ENCODE peak calls at places on chromosomes 3 and 15, in nine cellular contexts. N is stomach; P is CD8-positive, alpha-beta memory T cell; Z is lower lobe of right lung; J is cardiac muscle cell; M is H9; O is testis; V is IMR-90; Y is fibroblast of lung. A is an unnamed sample.

GRCh38 chr15:83312046-83312445 is 27.6 kb upstream of the BNC1 start:
- DNase-seq in N (no peak), P (no peak), Z (no peak), J (no peak), M (no peak), O (no peak), V (no peak), Y (no peak), A (no peak)

GRCh38 chr3:108669211-108669610 is 79.7 kb downstream of the DZIP3 start:
- DNase-seq in N (no peak), P (no peak), Z (no peak), J (no peak), M (no peak), O (no peak), V (no peak), Y (no peak), A (no peak)

GRCh38 chr3:127710473-127710941 is 37.8 kb downstream of the ABTB1 start:
- DNase-seq in N (no peak), P (no peak), Z (no peak), J (no peak), M (peak; percentile 21), O (no peak), V (no peak), Y (peak; percentile 48), A (peak; percentile 22)

GRCh38 chr3:70840106-70840870 is 527.9 kb upstream of the MDFIC2 start:
- DNase-seq in N (no peak), P (no peak), Z (no peak), J (no peak), M (peak; percentile 39), O (no peak), V (peak; percentile 23), Y (peak; percentile 68), A (no peak)

GRCh38 chr3:127791221-127791913 is 30.9 kb downstream of the MGLL start:
- DNase-seq in N (peak; percentile 35), P (no peak), Z (no peak), J (peak; percentile 41), M (peak; percentile 62), O (peak; percentile 33), V (peak; percentile 90), Y (peak; percentile 65), A (no peak)

GRCh38 chr15:44102675-44103254 is 92.3 kb downstream of the FRMD5 start:
- DNase-seq in N (peak; percentile 34), P (no peak), Z (no peak), J (peak; percentile 61), M (no peak), O (peak; percentile 80), V (peak; percentile 99), Y (peak; percentile 100), A (peak; percentile 41)

GRCh38 chr3:158158969-158159368 is 49.1 kb downstream of the RSRC1 start:
- DNase-seq in N (no peak), P (no peak), Z (no peak), J (no peak), M (no peak), O (no peak), V (no peak), Y (no peak), A (no peak)

GRCh38 chr3:16686679-16687078 is 81.5 kb upstream of the DAZL start:
- DNase-seq in N (no peak), P (no peak), Z (no peak), J (no peak), M (no peak), O (no peak), V (no peak), Y (no peak), A (no peak)

GRCh38 chr3:187745201-187746058 is at the start of gene BCL6:
- DNase-seq in N (peak; percentile 92), P (peak; percentile 88), Z (peak; percentile 95), J (peak; percentile 95), M (peak; percentile 91), O (peak; percentile 96), V (peak; percentile 99), Y (peak; percentile 99), A (peak; percentile 94)

GRCh38 chr3:159782724-159783421 is 205.8 kb upstream of the IL12A start:
- DNase-seq in N (no peak), P (no peak), Z (no peak), J (no peak), M (no peak), O (no peak), V (no peak), Y (no peak), A (no peak)

GRCh38 chr3:151379083-151379734 is 5.3 kb downstream of the P2RY12 start:
- DNase-seq in N (no peak), P (no peak), Z (no peak), J (peak; percentile 46), M (peak; percentile 65), O (peak; percentile 26), V (no peak), Y (no peak), A (peak; percentile 41)

GRCh38 chr3:12132881-12133280 is 25.8 kb downstream of the TIMP4 start:
- DNase-seq in N (no peak), P (no peak), Z (no peak), J (no peak), M (no peak), O (no peak), V (no peak), Y (no peak), A (no peak)

GRCh38 chr3:24485511-24485910 is 9.1 kb downstream of the THRB start:
- DNase-seq in N (no peak), P (no peak), Z (no peak), J (no peak), M (no peak), O (no peak), V (no peak), Y (no peak), A (no peak)

GRCh38 chr15:88649286-88649733 is 10.5 kb downstream of the ISG20 start:
- DNase-seq in N (peak; percentile 53), P (peak; percentile 83), Z (no peak), J (no peak), M (no peak), O (peak; percentile 46), V (peak; percentile 99), Y (peak; percentile 96), A (no peak)

DNA sequence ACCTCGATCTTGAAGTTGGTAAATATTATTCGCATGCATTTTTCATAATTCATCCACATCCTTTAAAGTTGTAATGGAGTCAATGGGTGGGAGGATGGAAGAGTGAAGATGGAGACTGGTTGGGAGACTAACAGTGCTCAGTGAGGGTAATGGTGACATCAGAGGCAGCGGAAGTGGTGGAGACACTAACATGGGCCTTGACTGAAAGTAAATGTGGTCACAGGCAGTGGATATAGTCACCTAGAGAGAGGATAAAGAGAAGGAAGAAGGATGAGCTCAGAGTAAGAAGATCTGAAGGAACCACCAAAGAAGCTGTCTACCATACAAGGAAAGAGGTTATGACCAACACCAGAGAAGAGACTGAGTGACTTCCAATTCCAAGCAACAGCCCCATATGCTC is 281.6 kb upstream of the STT3B start:
- DNase-seq in N (no peak), P (no peak), Z (no peak), J (no peak), M (no peak), O (no peak), V (no peak), Y (no peak), A (no peak)
- H3K4me1 ChIP-seq in N (no peaks in the 10 kb centered on the region), P (no peaks in the 10 kb centered on the region), Z (no peaks in the 10 kb centered on the region), J (peaks cover 6% of the 10 kb centered on the region), M (peaks cover 3% of the 10 kb centered on the region), O (no peaks in the 10 kb centered on the region), V (no peaks in the 10 kb centered on the region), Y (no peaks in the 10 kb centered on the region), A (no peaks in the 10 kb centered on the region)

GRCh38 chr3:163450684-163451083 is 1627.6 kb downstream of the SI start:
- DNase-seq in N (no peak), P (no peak), Z (no peak), J (no peak), M (no peak), O (no peak), V (no peak), Y (no peak), A (no peak)
- H3K27ac ChIP-seq in N (no peak overlapping the region), P (no peak overlapping the region), Z (no peak overlapping the region), J (no peak overlapping the region), M (no peak overlapping the region), O (no peak overlapping the region), V (no peak overlapping the region), Y (no peak overlapping the region), A (no peak overlapping the region)

GRCh38 chr3:122066331-122067213 is 11.4 kb downstream of the CD86 start:
- DNase-seq in N (no peak), P (no peak), Z (no peak), J (peak; percentile 20), M (no peak), O (no peak), V (no peak), Y (no peak), A (no peak)

GRCh38 chr3:122064318-122064717 is 9.2 kb downstream of the CD86 start:
- DNase-seq in N (no peak), P (no peak), Z (no peak), J (no peak), M (no peak), O (no peak), V (no peak), Y (no peak), A (no peak)

GRCh38 chr3:122067214-122067550 is 12.0 kb downstream of the CD86 start:
- DNase-seq in N (no peak), P (no peak), Z (no peak), J (no peak), M (no peak), O (no peak), V (no peak), Y (no peak), A (no peak)

GRCh38 chr3:122063908-122064307 is 8.7 kb downstream of the CD86 start:
- DNase-seq in N (no peak), P (no peak), Z (no peak), J (no peak), M (no peak), O (no peak), V (no peak), Y (no peak), A (no peak)

DNA sequence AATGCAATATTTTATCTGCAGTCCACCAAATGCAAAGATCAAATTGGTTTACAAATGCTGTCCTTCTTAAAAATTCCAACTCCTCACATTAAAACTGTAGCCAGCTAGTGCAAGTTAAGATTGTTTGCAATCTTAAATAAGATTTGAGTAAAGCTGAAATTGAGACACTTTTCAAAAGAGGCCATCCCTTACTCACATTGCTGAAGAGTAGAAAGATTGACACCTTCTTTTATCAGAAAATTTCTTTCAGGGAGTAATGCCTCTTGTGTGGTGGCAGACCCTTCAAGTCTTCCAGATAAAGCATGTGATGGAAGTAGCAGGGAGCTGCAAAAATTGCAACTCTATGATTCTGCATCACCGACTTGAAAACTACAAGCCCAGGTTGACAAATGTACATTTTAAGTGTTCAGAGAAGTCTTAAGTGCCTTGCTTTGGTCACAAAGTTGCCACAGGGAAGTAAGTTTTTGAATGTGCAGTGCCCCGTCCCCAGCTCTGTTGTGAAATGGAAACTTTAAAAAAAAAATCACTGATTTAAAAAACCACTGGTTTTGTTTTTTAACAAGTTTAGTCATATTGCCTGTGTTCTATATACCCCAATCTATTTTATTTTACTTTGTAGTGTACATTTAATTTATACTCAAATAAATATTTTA is 12.6 kb downstream of the CD86 start:
- DNase-seq in N (no peak), P (no peak), Z (no peak), J (peak; percentile 22), M (no peak), O (no peak), V (no peak), Y (no peak), A (no peak)
- H3K4me1 ChIP-seq in N (no peaks in the 10 kb centered on the region), P (no peaks in the 10 kb centered on the region), Z (peaks cover 11% of the 10 kb centered on the region), J (peaks cover 3% of the 10 kb centered on the region), M (no peaks in the 10 kb centered on the region), O (no peaks in the 10 kb centered on the region), V (no peaks in the 10 kb centered on the region), Y (no peaks in the 10 kb centered on the region), A (no peaks in the 10 kb centered on the region)

DNA sequence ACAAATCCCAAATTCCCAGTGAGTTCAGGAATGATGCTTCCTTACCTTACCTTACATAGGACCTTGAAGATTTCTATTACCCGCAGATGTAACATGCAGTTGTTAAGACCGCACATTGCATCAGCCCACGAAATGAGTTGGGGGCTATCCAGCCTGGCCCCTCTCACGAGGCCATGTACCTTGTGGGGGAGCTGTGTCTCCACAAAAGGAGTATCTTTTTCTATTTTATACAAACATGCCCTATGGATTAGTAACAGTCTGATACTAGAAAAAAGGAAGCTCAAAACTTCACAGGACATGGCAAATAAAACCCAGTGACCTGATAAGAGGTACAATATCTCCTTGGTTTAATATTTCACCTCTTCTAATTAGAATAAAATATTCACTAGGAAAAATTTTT is 1086.8 kb upstream of the CFAP20DC start:
- DNase-seq in N (no peak), P (no peak), Z (no peak), J (no peak), M (no peak), O (no peak), V (no peak), Y (no peak), A (no peak)
- H3K27ac ChIP-seq in N (no peak overlapping the region), P (no peak overlapping the region), Z (no peak overlapping the region), J (no peak overlapping the region), M (no peak overlapping the region), O (no peak overlapping the region), V (no peak overlapping the region), Y (no peak overlapping the region), A (no peak overlapping the region)